ENCODE peak calls at places on chromosomes 1 and 21, in seven cellular contexts. P is upper lobe of right lung, I is pancreas, L is uterus, K is fibroblast of lung, Z is hepatocyte, M is sigmoid colon. E is an unnamed sample. For H3K4me1, the result is how much of the 10 kb centered on the place peaks cover.

GRCh38 chr1:46244656-46245371 is 2.7 kb upstream of the RAD54L start:
- DNase-seq in P (no peak), Z (no peak), I (no peak), L (no peak), K (peak), M (no peak), E (peak)

GRCh38 chr1:59329412-59330053 is 32.6 kb downstream of the FGGY start:
- DNase-seq in P (no peak), I (no peak), Z (no peak), K (no peak), M (no peak), L (no peak), E (no peak)

GRCh38 chr1:20666804-20667203 is 5.6 kb upstream of the DDOST start:
- DNase-seq in K (peak), Z (no peak), I (no peak), M (no peak), P (no peak), L (no peak), E (no peak)

GRCh38 chr21:36851121-36851520 is 115.3 kb downstream of the HLCS start:
- DNase-seq in K (no peak), L (no peak), I (no peak), P (no peak), M (no peak), Z (no peak), E (no peak)

GRCh38 chr1:32372149-32372756 is 9.9 kb downstream of the TSSK3 start:
- DNase-seq in Z (no peak), P (peak), M (no peak), I (no peak), K (no peak), L (no peak), E (no peak)

GRCh38 chr1:21289700-21290545 is at the start of gene ECE1:
- DNase-seq in P (peak), M (no peak), K (peak), L (peak), Z (peak), I (no peak), E (peak)

GRCh38 chr1:206935491-206936067 is 10.7 kb downstream of the PIGR start:
- DNase-seq in I (peak), K (no peak), P (peak), L (no peak), Z (peak), M (no peak), E (peak)

GRCh38 chr1:41516168-41516961 is 31.9 kb upstream of the EDN2 start:
- DNase-seq in K (peak), L (peak), Z (peak), M (peak), I (peak), P (peak), E (peak)

GRCh38 chr1:47875831-47876586 is 121.2 kb downstream of the TRABD2B start:
- DNase-seq in Z (peak), P (no peak), L (no peak), M (no peak), K (no peak), I (peak), E (peak)

GRCh38 chr1:6738987-6739386 is 37.4 kb upstream of the DNAJC11 start:
- DNase-seq in K (no peak), Z (no peak), L (no peak), M (no peak), I (no peak), P (no peak), E (no peak)

GRCh38 chr1:3240524-3241235 is 171.7 kb downstream of the PRDM16 start:
- DNase-seq in M (no peak), K (no peak), I (no peak), Z (no peak), P (no peak), L (no peak), E (no peak)

GRCh38 chr1:36622741-36623648 is 140.3 kb upstream of the CSF3R start:
- DNase-seq in L (no peak), P (no peak), M (no peak), K (no peak), Z (peak), I (peak), E (no peak)

GRCh38 chr1:18868801-18869424 is 9.5 kb upstream of the TAS1R2 start:
- DNase-seq in M (no peak), K (no peak), Z (no peak), P (no peak), I (no peak), L (no peak), E (no peak)

GRCh38 chr1:56457767-56458375 is 121.5 kb downstream of the PLPP3 start:
- DNase-seq in L (no peak), Z (no peak), K (peak), P (no peak), I (no peak), M (no peak), E (peak)

GRCh38 chr1:200409761-200410565 is at the start of gene ZNF281:
- DNase-seq in I (peak), P (peak), K (peak), Z (peak), L (peak), M (peak), E (peak)
- H3K4me1 ChIP-seq in I (under half), P (under half), K (under half), Z (under half), L (under half), M (under half), E (under half)

GRCh38 chr1:166843769-166844596 is 4.7 kb downstream of the POGK start:
- DNase-seq in P (no peak), M (no peak), Z (peak), L (no peak), I (no peak), K (peak), E (peak)
- H3K4me3 ChIP-seq in P (no peak), M (no peak), Z (no peak), L (no peak), I (no peak), K (no peak), E (no peak)

GRCh38 chr1:239383714-239384113 is 2.7 kb upstream of the CHRM3 start:
- DNase-seq in I (no peak), M (no peak), Z (no peak), L (no peak), K (no peak), P (no peak), E (no peak)

GRCh38 chr1:239387304-239388231 is 1.2 kb downstream of the CHRM3 start:
- DNase-seq in K (peak), L (no peak), P (no peak), I (peak), Z (peak), M (no peak), E (peak)

GRCh38 chr1:239389703-239390102 is 3.3 kb downstream of the CHRM3 start:
- DNase-seq in Z (no peak), I (peak), L (no peak), K (peak), P (no peak), M (no peak), E (no peak)

GRCh38 chr1:239388578-239388977 is 2.2 kb downstream of the CHRM3 start:
- DNase-seq in M (no peak), Z (no peak), K (peak), L (no peak), I (no peak), P (no peak), E (no peak)

DNA sequence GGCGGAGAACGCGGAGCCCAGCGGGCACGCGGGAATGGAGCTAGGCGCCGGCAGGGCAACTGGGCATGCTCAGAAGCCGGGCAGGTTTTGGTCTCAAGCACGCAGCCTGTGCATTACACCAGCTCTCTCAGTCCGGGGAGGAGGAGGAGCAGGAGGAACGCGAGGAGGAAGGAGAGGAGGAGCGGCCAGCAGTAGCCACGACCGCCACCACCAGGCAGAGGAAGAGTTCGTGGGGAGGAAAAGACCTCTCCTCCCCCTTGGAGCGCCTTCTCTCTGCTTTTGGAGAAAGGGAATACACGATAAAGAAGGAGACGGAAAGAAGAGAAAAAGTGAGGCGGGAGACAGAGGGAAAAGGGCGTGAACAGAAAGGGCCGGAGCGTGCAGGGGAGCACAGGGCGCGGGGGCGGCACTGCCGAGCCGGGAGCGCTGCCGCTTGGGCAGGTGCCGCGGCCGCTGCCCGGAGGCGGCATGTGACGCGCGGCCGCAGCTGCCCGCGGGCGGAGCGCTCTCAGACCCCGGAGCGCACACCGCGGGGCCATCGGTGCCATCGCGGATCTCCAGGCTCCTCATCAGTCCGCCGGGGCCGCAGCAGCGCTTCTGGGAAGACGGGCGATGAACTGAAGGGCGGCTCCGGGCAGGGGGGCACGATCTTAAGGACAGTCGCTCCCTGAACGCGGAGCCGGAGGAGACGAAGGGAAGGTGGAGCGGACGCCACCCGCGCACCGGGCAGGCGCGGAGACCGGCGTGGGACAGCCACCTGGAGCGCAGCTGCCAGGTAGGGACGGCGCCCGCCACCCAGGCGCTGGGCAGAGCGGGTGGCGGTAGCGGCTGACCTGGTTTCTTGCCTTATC is at the start of gene CHRM3:
- DNase-seq in Z (peak), M (peak), K (peak), P (peak), L (peak), I (peak), E (peak)
- TF ChIP-seq CTCF in Z (no peak), M (peak), K (no peak), P (no peak), L (no peak), I (peak), E (no peak)

GRCh38 chr1:228653748-228654147 is 81.5 kb upstream of the RHOU start:
- DNase-seq in Z (no peak), I (no peak), K (no peak), P (no peak), L (no peak), M (no peak), E (no peak)
- H3K4me1 ChIP-seq in Z (under half), I (under half), K (under half), P (under half), L (under half), M (under half), E (under half)

GRCh38 chr1:203309115-203309429 is 3.8 kb downstream of the BTG2 start:
- DNase-seq in L (no peak), P (no peak), M (no peak), K (no peak), I (no peak), Z (no peak), E (no peak)
- H3K4me3 ChIP-seq in L (no peak), P (peak), M (peak), K (no peak), I (no peak), Z (no peak), E (no peak)

E was measured in cardiac muscle cell.